ENCODE peak calls at places on chromosomes 4 and X, in six cellular contexts. W, Y, F, G, Z and B are unnamed samples.

GRCh38 chr4:168711197-168712120 is 214.6 kb downstream of the PALLD start:
- DNase-seq in F (peak), Y (no peak), W (no peak), G (no peak), Z (no peak), B (no peak)

GRCh38 chrX:84197550-84197949 is 9.6 kb upstream of the RPS6KA6 start:
- DNase-seq in Y (no peak), W (no peak), Z (no peak), G (no peak), F (no peak), B (no peak)

GRCh38 chr4:22515888-22516541 is at the start of gene ADGRA3:
- DNase-seq in Y (peak), G (peak), Z (no peak), F (peak), W (peak), B (no peak)

GRCh38 chrX:43970528-43970927 is 2.7 kb downstream of the NDP start:
- DNase-seq in Z (no peak), Y (peak), F (peak), G (no peak), W (no peak), B (no peak)

GRCh38 chr4:137502730-137503129 is 29.6 kb downstream of the PCDH18 start:
- DNase-seq in F (no peak), Y (no peak), G (no peak), W (no peak), Z (no peak), B (no peak)

GRCh38 chrX:132834741-132835140 is 123.7 kb downstream of the HS6ST2 start:
- DNase-seq in F (no peak), Y (no peak), G (no peak), W (no peak), Z (no peak), B (no peak)

GRCh38 chrX:103629295-103630170 is 758 bp downstream of the TCEAL1 start:
- DNase-seq in Y (peak), G (no peak), Z (peak), F (peak), W (peak), B (no peak)

GRCh38 chrX:103175944-103176753 is 38.8 kb upstream of the BEX4 start:
- DNase-seq in G (peak), Y (peak), Z (peak), F (peak), W (peak), B (peak)

GRCh38 chr4:163332526-163333405 is at the start of gene NPY1R:
- DNase-seq in Z (no peak), F (peak), Y (peak), W (peak), G (peak), B (no peak)

GRCh38 chr4:122712782-122713181 is 19.7 kb upstream of the BBS12 start:
- DNase-seq in Z (no peak), Y (peak), F (no peak), G (no peak), W (no peak), B (no peak)

GRCh38 chr4:10115657-10116624 is 658 bp downstream of the WDR1 start:
- DNase-seq in W (no peak), G (peak), Y (peak), Z (peak), F (peak), B (peak)

GRCh38 chr4:13733817-13734216 is 106.3 kb upstream of the BOD1L1 start:
- DNase-seq in W (no peak), Y (no peak), F (no peak), Z (no peak), G (no peak), B (no peak)

GRCh38 chrX:126165721-126166401 is at the start of gene DCAF12L2:
- DNase-seq in G (no peak), Z (no peak), Y (peak), F (no peak), W (no peak), B (no peak)

GRCh38 chr4:10671750-10672149 is 12.8 kb downstream of the CLNK start:
- DNase-seq in F (no peak), G (no peak), Z (no peak), W (no peak), Y (no peak), B (no peak)

GRCh38 chrX:727738-728621 is 97.4 kb downstream of the SHOX start:
- DNase-seq in Z (no peak), Y (no peak), F (no peak), W (no peak), G (no peak), B (no peak)

GRCh38 chrX:81957900-81958545 is 756.1 kb downstream of the SH3BGRL start:
- DNase-seq in Z (no peak), W (no peak), F (no peak), G (no peak), Y (peak), B (no peak)

GRCh38 chr4:173192375-173193162 is 24.0 kb downstream of the GALNT7 start:
- DNase-seq in Y (no peak), G (no peak), F (no peak), Z (no peak), W (no peak), B (no peak)